ENCODE peak calls at places on chromosomes 6 and 20, in nine cellular contexts. F is mesendoderm; V is left cardiac atrium; L is EH; Z is NCI-H774; C is left ventricle myocardium superior; Q is stimulated activated CD4-positive, alpha-beta T cell treated with anti-CD3 and anti-CD28 coated beads, TNF-alpha, amount 100 ng/mL, for 4 hours; P is CMK; Y is NCI-H524. U is an unnamed sample.

GRCh38 chr6:138920906-138921305 is 67.1 kb downstream of the REPS1 start:
- DNase-seq in F (no peak), V (no peak), L (no peak), Z (no peak), C (no peak), Q (no peak), P (no peak), Y (no peak), U (no peak)

GRCh38 chr20:51492167-51493092 is 50.1 kb downstream of the NFATC2 start:
- DNase-seq in F (peak), V (peak), L (no peak), Z (no peak), C (peak), Q (no peak), P (peak), Y (no peak), U (no peak)

GRCh38 chr6:12001004-12001705 is 11.0 kb upstream of the HIVEP1 start:
- DNase-seq in F (no peak), V (no peak), L (no peak), Z (no peak), C (no peak), Q (no peak), P (no peak), Y (no peak), U (no peak)

GRCh38 chr20:1828786-1829131 is 66.4 kb upstream of the SIRPA start:
- DNase-seq in F (no peak), V (no peak), L (no peak), Z (no peak), C (no peak), Q (no peak), P (no peak), Y (no peak), U (no peak)

GRCh38 chr20:23647346-23647745 is 9.6 kb upstream of the CST3 start:
- DNase-seq in F (no peak), V (no peak), L (no peak), Z (no peak), C (no peak), Q (no peak), P (no peak), Y (no peak), U (peak)

GRCh38 chr6:133291671-133292070 is 50.5 kb downstream of the EYA4 start:
- DNase-seq in F (no peak), V (no peak), L (no peak), Z (no peak), C (no peak), Q (no peak), P (no peak), Y (no peak), U (peak)

GRCh38 chr20:62044671-62045070 is 21.0 kb downstream of the TAF4 start:
- DNase-seq in F (peak), V (no peak), L (no peak), Z (no peak), C (peak), Q (no peak), P (no peak), Y (no peak), U (no peak)

GRCh38 chr6:134287863-134288537 is 29.9 kb downstream of the SGK1 start:
- DNase-seq in F (no peak), V (no peak), L (peak), Z (no peak), C (no peak), Q (no peak), P (no peak), Y (no peak), U (peak)

GRCh38 chr6:137637161-137637560 is 143.0 kb upstream of the OLIG3 start:
- DNase-seq in F (peak), V (no peak), L (peak), Z (no peak), C (no peak), Q (no peak), P (no peak), Y (no peak), U (peak)

GRCh38 chr6:105485456-105485855 is 82.6 kb upstream of the PREP start:
- DNase-seq in F (peak), V (no peak), L (no peak), Z (peak), C (no peak), Q (no peak), P (no peak), Y (no peak), U (no peak)

GRCh38 chr20:7772376-7772775 is 167.9 kb downstream of the HAO1 start:
- DNase-seq in F (no peak), V (no peak), L (peak), Z (no peak), C (peak), Q (no peak), P (no peak), Y (no peak), U (peak)

GRCh38 chr6:117399924-117400323 is 25.8 kb downstream of the ROS1 start:
- DNase-seq in F (peak), V (no peak), L (peak), Z (no peak), C (no peak), Q (no peak), P (no peak), Y (peak), U (peak)

GRCh38 chr6:37566209-37566859 is 66.6 kb upstream of the CCDC167 start:
- DNase-seq in F (no peak), V (peak), L (peak), Z (peak), C (peak), Q (peak), P (no peak), Y (peak), U (no peak)

GRCh38 chr6:158293122-158293521 is 19.1 kb upstream of the TULP4 start:
- DNase-seq in F (no peak), V (no peak), L (no peak), Z (no peak), C (no peak), Q (no peak), P (no peak), Y (no peak), U (no peak)

GRCh38 chr6:142322504-142323198 is 20.8 kb downstream of the ADGRG6 start:
- DNase-seq in F (no peak), V (no peak), L (no peak), Z (peak), C (no peak), Q (no peak), P (no peak), Y (no peak), U (no peak)

GRCh38 chr20:17938889-17939619 is 29.5 kb downstream of the SNX5 start:
- DNase-seq in F (peak), V (peak), L (peak), Z (peak), C (peak), Q (no peak), P (peak), Y (peak), U (peak)

GRCh38 chr6:14549871-14550270 is 432.3 kb downstream of the CD83 start:
- DNase-seq in F (no peak), V (no peak), L (no peak), Z (no peak), C (no peak), Q (no peak), P (no peak), Y (no peak), U (no peak)

GRCh38 chr6:112114577-112115223 is 27.3 kb downstream of the FAM229B start:
- DNase-seq in F (no peak), V (no peak), L (no peak), Z (no peak), C (no peak), Q (no peak), P (no peak), Y (no peak), U (no peak)

GRCh38 chr6:112683926-112684325 is 336.8 kb downstream of the RFPL4B start:
- DNase-seq in F (no peak), V (no peak), L (peak), Z (no peak), C (no peak), Q (no peak), P (no peak), Y (no peak), U (peak)

GRCh38 chr6:127458190-127458589 is 999 bp downstream of the KIAA0408 start:
- DNase-seq in F (no peak), V (no peak), L (no peak), Z (no peak), C (no peak), Q (no peak), P (no peak), Y (no peak), U (no peak)

GRCh38 chr6:44040786-44041185 is 86.5 kb downstream of the MRPL14 start:
- DNase-seq in F (no peak), V (no peak), L (no peak), Z (no peak), C (peak), Q (no peak), P (no peak), Y (no peak), U (no peak)